ENCODE peak calls at places on chromosomes 12 and 14, in five cellular contexts. One of them, this sample, is unnamed.

GRCh38 chr14:89473979-89474378 is 56.9 kb upstream of the FOXN3 start:
- DNase-seq in tibial artery: no peak
- DNase-seq in AG10803: peak; percentile 14
- DNase-seq in GM23248: peak; percentile 53
- DNase-seq in A549: no peak
- DNase-seq in this sample: no peak

GRCh38 chr14:104682107-104682593 is 7.3 kb upstream of the INF2 start:
- DNase-seq in tibial artery: no peak
- DNase-seq in AG10803: no peak
- DNase-seq in GM23248: no peak
- DNase-seq in A549: peak; percentile 76
- DNase-seq in this sample: no peak

GRCh38 chr12:42790761-42791151 is 201.2 kb upstream of the PRICKLE1 start:
- DNase-seq in tibial artery: no peak
- DNase-seq in AG10803: peak; percentile 38
- DNase-seq in GM23248: peak; percentile 53
- DNase-seq in A549: peak; percentile 53
- DNase-seq in this sample: peak; percentile 78

GRCh38 chr12:6376965-6377666 is 1.8 kb upstream of the SCNN1A start:
- DNase-seq in tibial artery: no peak
- DNase-seq in AG10803: no peak
- DNase-seq in GM23248: no peak
- DNase-seq in A549: no peak
- DNase-seq in this sample: no peak

GRCh38 chr12:107564946-107565345 is 120.7 kb upstream of the PWP1 start:
- DNase-seq in tibial artery: no peak
- DNase-seq in AG10803: peak; percentile 21
- DNase-seq in GM23248: peak; percentile 52
- DNase-seq in A549: peak; percentile 51
- DNase-seq in this sample: peak; percentile 39

GRCh38 chr12:63318933-63319332 is 167.9 kb upstream of the AVPR1A start:
- DNase-seq in tibial artery: no peak
- DNase-seq in AG10803: no peak
- DNase-seq in GM23248: no peak
- DNase-seq in A549: no peak
- DNase-seq in this sample: no peak

GRCh38 chr14:74586681-74587362 is 25.2 kb downstream of the LTBP2 start:
- DNase-seq in tibial artery: no peak
- DNase-seq in AG10803: no peak
- DNase-seq in GM23248: no peak
- DNase-seq in A549: no peak
- DNase-seq in this sample: no peak

GRCh38 chr14:45065951-45066350 is 18.0 kb upstream of the PRPF39 start:
- DNase-seq in tibial artery: no peak
- DNase-seq in AG10803: no peak
- DNase-seq in GM23248: no peak
- DNase-seq in A549: no peak
- DNase-seq in this sample: no peak

GRCh38 chr12:3881208-3881980 is 8.2 kb upstream of the PARP11 start:
- DNase-seq in tibial artery: no peak
- DNase-seq in AG10803: no peak
- DNase-seq in GM23248: no peak
- DNase-seq in A549: no peak
- DNase-seq in this sample: no peak

GRCh38 chr12:68462799-68463198 is 130.6 kb upstream of the MDM1 start:
- DNase-seq in tibial artery: no peak
- DNase-seq in AG10803: no peak
- DNase-seq in GM23248: no peak
- DNase-seq in A549: no peak
- DNase-seq in this sample: no peak
- H3K4me3 ChIP-seq in tibial artery: no peak overlapping the region
- H3K4me3 ChIP-seq in AG10803: no peak overlapping the region
- H3K4me3 ChIP-seq in GM23248: no peak overlapping the region
- H3K4me3 ChIP-seq in A549: peak overlapping the region; percentile 34
- H3K4me3 ChIP-seq in this sample: no peak overlapping the region

DNA sequence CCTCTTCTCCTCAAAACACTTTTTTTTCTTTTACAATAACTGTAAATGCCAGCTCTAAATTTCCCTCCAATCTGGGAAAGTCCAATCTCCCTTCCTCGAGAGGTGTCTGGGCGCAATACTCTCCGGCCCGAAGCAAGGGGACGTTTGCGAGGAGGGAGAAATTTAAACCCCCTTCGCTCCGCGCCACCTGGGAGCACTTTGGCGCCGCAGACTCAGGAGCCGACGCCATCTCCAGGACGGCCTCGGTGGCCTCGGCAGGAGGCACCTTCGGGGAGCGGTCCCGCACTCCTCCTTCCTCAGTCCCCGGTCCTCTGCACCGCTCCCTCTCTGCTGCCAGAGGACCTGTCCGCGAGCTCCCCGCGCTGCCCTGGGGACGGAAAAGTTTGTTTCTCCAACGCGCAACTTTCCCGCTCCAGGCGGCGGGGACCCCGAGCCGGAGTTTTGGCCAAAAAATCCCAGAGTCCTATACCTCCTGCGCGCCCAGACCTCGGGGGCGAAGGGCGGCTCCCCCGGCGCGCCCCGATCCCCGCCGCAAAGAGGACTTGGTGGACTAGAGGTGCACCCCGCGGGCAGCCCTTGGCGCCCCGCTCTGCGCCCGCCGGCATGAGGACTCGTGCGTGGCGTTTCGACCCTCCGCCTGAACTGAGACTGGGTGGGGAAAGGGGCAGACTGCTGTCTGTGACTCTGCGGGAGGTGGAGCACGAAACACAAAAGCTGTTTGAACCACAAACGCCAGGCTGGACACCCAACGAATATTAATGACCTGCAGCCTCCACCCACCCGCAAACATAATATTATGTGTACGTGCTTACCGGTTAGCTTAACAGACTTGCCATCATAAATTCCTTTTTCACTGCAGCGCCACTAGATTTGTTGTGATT is 95.1 kb upstream of the HMGA2 start:
- DNase-seq in tibial artery: no peak
- DNase-seq in AG10803: peak; percentile 13
- DNase-seq in GM23248: peak; percentile 48
- DNase-seq in A549: no peak
- DNase-seq in this sample: no peak
- H3K4me3 ChIP-seq in tibial artery: no peak overlapping the region
- H3K4me3 ChIP-seq in AG10803: peak overlapping the region; percentile 59
- H3K4me3 ChIP-seq in GM23248: peak overlapping the region; percentile 68
- H3K4me3 ChIP-seq in A549: no peak overlapping the region
- H3K4me3 ChIP-seq in this sample: peak overlapping the region; percentile 64

GRCh38 chr12:32897688-32898573 is 1.4 kb upstream of the PKP2 start:
- DNase-seq in tibial artery: no peak
- DNase-seq in AG10803: no peak
- DNase-seq in GM23248: no peak
- DNase-seq in A549: no peak
- DNase-seq in this sample: no peak
- H3K4me3 ChIP-seq in tibial artery: no peak overlapping the region
- H3K4me3 ChIP-seq in AG10803: no peak overlapping the region
- H3K4me3 ChIP-seq in GM23248: no peak overlapping the region
- H3K4me3 ChIP-seq in A549: no peak overlapping the region
- H3K4me3 ChIP-seq in this sample: no peak overlapping the region

GRCh38 chr14:50232276-50232642 is 881 bp upstream of the SOS2 start:
- DNase-seq in tibial artery: no peak
- DNase-seq in AG10803: no peak
- DNase-seq in GM23248: no peak
- DNase-seq in A549: no peak
- DNase-seq in this sample: no peak

GRCh38 chr14:50230601-50231474 is 540 bp downstream of the SOS2 start:
- DNase-seq in tibial artery: peak; percentile 47
- DNase-seq in AG10803: peak; percentile 70
- DNase-seq in GM23248: peak; percentile 74
- DNase-seq in A549: peak; percentile 55
- DNase-seq in this sample: peak; percentile 74

GRCh38 chr14:50228313-50228712 is 3.1 kb downstream of the SOS2 start:
- DNase-seq in tibial artery: no peak
- DNase-seq in AG10803: no peak
- DNase-seq in GM23248: no peak
- DNase-seq in A549: no peak
- DNase-seq in this sample: no peak

GRCh38 chr14:50231475-50232275 is at the start of gene SOS2:
- DNase-seq in tibial artery: peak; percentile 85
- DNase-seq in AG10803: peak; percentile 81
- DNase-seq in GM23248: peak; percentile 95
- DNase-seq in A549: peak; percentile 87
- DNase-seq in this sample: peak; percentile 76

GRCh38 chr14:50229646-50230045 is 1.7 kb downstream of the SOS2 start:
- DNase-seq in tibial artery: no peak
- DNase-seq in AG10803: no peak
- DNase-seq in GM23248: no peak
- DNase-seq in A549: no peak
- DNase-seq in this sample: no peak
- H3K4me3 ChIP-seq in tibial artery: peak overlapping the region; percentile 94
- H3K4me3 ChIP-seq in AG10803: peak overlapping the region; percentile 67
- H3K4me3 ChIP-seq in GM23248: peak overlapping the region; percentile 91
- H3K4me3 ChIP-seq in A549: peak overlapping the region; percentile 90
- H3K4me3 ChIP-seq in this sample: peak overlapping the region; percentile 85

GRCh38 chr12:65279387-65280112 is 1.1 kb downstream of the MSRB3 start:
- DNase-seq in tibial artery: no peak
- DNase-seq in AG10803: peak; percentile 12
- DNase-seq in GM23248: no peak
- DNase-seq in A549: no peak
- DNase-seq in this sample: peak; percentile 23

GRCh38 chr12:65277994-65278575 is 398 bp upstream of the MSRB3 start:
- DNase-seq in tibial artery: no peak
- DNase-seq in AG10803: no peak
- DNase-seq in GM23248: no peak
- DNase-seq in A549: no peak
- DNase-seq in this sample: no peak

GRCh38 chr12:65280306-65280705 is 1.8 kb downstream of the MSRB3 start:
- DNase-seq in tibial artery: no peak
- DNase-seq in AG10803: peak; percentile 17
- DNase-seq in GM23248: peak; percentile 43
- DNase-seq in A549: no peak
- DNase-seq in this sample: peak; percentile 46

GRCh38 chr12:65278576-65279386 is at the start of gene MSRB3:
- DNase-seq in tibial artery: peak; percentile 69
- DNase-seq in AG10803: peak; percentile 83
- DNase-seq in GM23248: peak; percentile 91
- DNase-seq in A549: peak; percentile 75
- DNase-seq in this sample: peak; percentile 75

GRCh38 chr12:65282840-65283239 is 4.4 kb downstream of the MSRB3 start:
- DNase-seq in tibial artery: no peak
- DNase-seq in AG10803: no peak
- DNase-seq in GM23248: peak; percentile 38
- DNase-seq in A549: no peak
- DNase-seq in this sample: no peak
- H3K4me3 ChIP-seq in tibial artery: no peak overlapping the region
- H3K4me3 ChIP-seq in AG10803: no peak overlapping the region
- H3K4me3 ChIP-seq in GM23248: no peak overlapping the region
- H3K4me3 ChIP-seq in A549: no peak overlapping the region
- H3K4me3 ChIP-seq in this sample: no peak overlapping the region

GRCh38 chr14:100898465-100898864 is 5.1 kb downstream of the RTL1 start:
- DNase-seq in tibial artery: no peak
- DNase-seq in AG10803: no peak
- DNase-seq in GM23248: no peak
- DNase-seq in A549: no peak
- DNase-seq in this sample: no peak

GRCh38 chr14:100894416-100894815 is 9.1 kb downstream of the RTL1 start:
- DNase-seq in tibial artery: no peak
- DNase-seq in AG10803: no peak
- DNase-seq in GM23248: no peak
- DNase-seq in A549: no peak
- DNase-seq in this sample: no peak

GRCh38 chr14:100898935-100899840 is 4.3 kb downstream of the RTL1 start:
- DNase-seq in tibial artery: no peak
- DNase-seq in AG10803: no peak
- DNase-seq in GM23248: no peak
- DNase-seq in A549: no peak
- DNase-seq in this sample: no peak

GRCh38 chr14:100895411-100895810 is 8.1 kb downstream of the RTL1 start:
- DNase-seq in tibial artery: no peak
- DNase-seq in AG10803: no peak
- DNase-seq in GM23248: no peak
- DNase-seq in A549: no peak
- DNase-seq in this sample: no peak

GRCh38 chr14:100896369-100897060 is 7.0 kb downstream of the RTL1 start:
- DNase-seq in tibial artery: no peak
- DNase-seq in AG10803: no peak
- DNase-seq in GM23248: no peak
- DNase-seq in A549: no peak
- DNase-seq in this sample: no peak
- H3K4me3 ChIP-seq in tibial artery: no peak overlapping the region
- H3K4me3 ChIP-seq in AG10803: no peak overlapping the region
- H3K4me3 ChIP-seq in GM23248: no peak overlapping the region
- H3K4me3 ChIP-seq in A549: no peak overlapping the region
- H3K4me3 ChIP-seq in this sample: no peak overlapping the region

GRCh38 chr12:9404031-9404430 is 195.8 kb upstream of the PZP start:
- DNase-seq in tibial artery: no peak
- DNase-seq in AG10803: no peak
- DNase-seq in GM23248: no peak
- DNase-seq in A549: no peak
- DNase-seq in this sample: no peak
- H3K4me3 ChIP-seq in tibial artery: no peak overlapping the region
- H3K4me3 ChIP-seq in AG10803: no peak overlapping the region
- H3K4me3 ChIP-seq in GM23248: no peak overlapping the region
- H3K4me3 ChIP-seq in A549: no peak overlapping the region
- H3K4me3 ChIP-seq in this sample: no peak overlapping the region

DNA sequence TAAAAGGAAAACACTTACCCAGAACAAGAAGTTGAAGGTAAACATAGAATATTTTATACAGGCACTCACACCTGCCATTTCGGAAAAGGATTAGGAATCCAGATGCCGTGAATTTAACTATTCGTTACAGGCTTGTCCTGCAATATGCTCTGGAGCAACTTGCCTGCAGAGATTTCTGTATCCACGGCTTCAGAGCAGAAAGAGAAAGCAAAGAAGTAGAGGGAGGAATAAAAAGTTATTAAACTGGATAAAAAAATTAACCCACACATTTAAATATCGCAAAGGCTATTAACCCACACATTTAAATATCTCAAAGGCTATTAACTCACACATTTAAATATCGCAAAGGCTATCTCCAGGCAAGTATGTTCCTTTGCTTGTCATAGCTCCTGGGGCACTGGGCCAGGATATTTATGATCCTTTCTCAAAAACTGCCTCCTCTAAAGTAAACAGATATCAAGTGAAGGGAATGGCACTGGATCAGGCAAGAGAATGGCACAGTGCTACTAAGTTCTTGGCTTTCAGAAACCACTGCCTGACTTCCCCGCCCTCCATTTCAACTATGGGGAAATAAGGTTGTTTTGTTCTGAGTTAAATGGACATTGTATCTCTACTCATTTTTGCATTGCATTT is at the start of gene TSPAN8:
- DNase-seq in tibial artery: no peak
- DNase-seq in AG10803: no peak
- DNase-seq in GM23248: no peak
- DNase-seq in A549: no peak
- DNase-seq in this sample: peak; percentile 32
- H3K4me3 ChIP-seq in tibial artery: peak within 1 kb of the TSS; percentile 51
- H3K4me3 ChIP-seq in AG10803: no peak within 1 kb of the TSS
- H3K4me3 ChIP-seq in GM23248: no peak within 1 kb of the TSS
- H3K4me3 ChIP-seq in A549: no peak within 1 kb of the TSS
- H3K4me3 ChIP-seq in this sample: peak within 1 kb of the TSS; percentile 38

This sample was measured in fibroblast of the aortic adventitia.